ENCODE peak calls at places on chromosomes 5 and 9, in nine cellular contexts. One of them, this sample, is unnamed.

GRCh38 chr5:25107878-25108277 is 463.1 kb upstream of the CDH10 start:
- DNase-seq in AG04450: no peak
- DNase-seq in coronary artery: no peak
- DNase-seq in AG10803: no peak
- DNase-seq in IMR-90: no peak
- DNase-seq in heart left ventricle: no peak
- DNase-seq in WTC11: no peak
- DNase-seq in GM13977: no peak
- DNase-seq in stomach: no peak
- DNase-seq in this sample: peak

GRCh38 chr5:180647465-180647864 is 1.9 kb downstream of the FLT4 start:
- DNase-seq in AG04450: no peak
- DNase-seq in coronary artery: no peak
- DNase-seq in AG10803: no peak
- DNase-seq in IMR-90: no peak
- DNase-seq in heart left ventricle: peak
- DNase-seq in WTC11: no peak
- DNase-seq in GM13977: peak
- DNase-seq in stomach: no peak
- DNase-seq in this sample: no peak

GRCh38 chr5:118506453-118506852 is 481.9 kb downstream of the DTWD2 start:
- DNase-seq in AG04450: no peak
- DNase-seq in coronary artery: no peak
- DNase-seq in AG10803: no peak
- DNase-seq in IMR-90: no peak
- DNase-seq in heart left ventricle: no peak
- DNase-seq in WTC11: no peak
- DNase-seq in GM13977: no peak
- DNase-seq in stomach: no peak
- DNase-seq in this sample: no peak

GRCh38 chr9:38388283-38389223 is 3.9 kb upstream of the ALDH1B1 start:
- DNase-seq in AG04450: no peak
- DNase-seq in coronary artery: no peak
- DNase-seq in AG10803: peak
- DNase-seq in IMR-90: peak
- DNase-seq in heart left ventricle: no peak
- DNase-seq in WTC11: no peak
- DNase-seq in GM13977: no peak
- DNase-seq in stomach: no peak
- DNase-seq in this sample: no peak

GRCh38 chr5:120605325-120606079 is 141.4 kb downstream of the PRR16 start:
- DNase-seq in AG04450: no peak
- DNase-seq in coronary artery: no peak
- DNase-seq in AG10803: peak
- DNase-seq in IMR-90: no peak
- DNase-seq in heart left ventricle: no peak
- DNase-seq in WTC11: no peak
- DNase-seq in GM13977: no peak
- DNase-seq in stomach: no peak
- DNase-seq in this sample: no peak

GRCh38 chr9:95788486-95789110 is 86.9 kb upstream of the ERCC6L2 start:
- DNase-seq in AG04450: no peak
- DNase-seq in coronary artery: no peak
- DNase-seq in AG10803: no peak
- DNase-seq in IMR-90: no peak
- DNase-seq in heart left ventricle: no peak
- DNase-seq in WTC11: no peak
- DNase-seq in GM13977: no peak
- DNase-seq in stomach: no peak
- DNase-seq in this sample: no peak

GRCh38 chr9:38137342-38137741 is 68.3 kb upstream of the SHB start:
- DNase-seq in AG04450: no peak
- DNase-seq in coronary artery: no peak
- DNase-seq in AG10803: no peak
- DNase-seq in IMR-90: no peak
- DNase-seq in heart left ventricle: no peak
- DNase-seq in WTC11: no peak
- DNase-seq in GM13977: no peak
- DNase-seq in stomach: no peak
- DNase-seq in this sample: no peak

GRCh38 chr9:86868611-86869010 is 78.7 kb downstream of the GAS1 start:
- DNase-seq in AG04450: no peak
- DNase-seq in coronary artery: no peak
- DNase-seq in AG10803: peak
- DNase-seq in IMR-90: no peak
- DNase-seq in heart left ventricle: no peak
- DNase-seq in WTC11: no peak
- DNase-seq in GM13977: no peak
- DNase-seq in stomach: no peak
- DNase-seq in this sample: no peak

GRCh38 chr5:132387649-132388117 is 18.2 kb downstream of the SLC22A5 start:
- DNase-seq in AG04450: peak
- DNase-seq in coronary artery: peak
- DNase-seq in AG10803: peak
- DNase-seq in IMR-90: peak
- DNase-seq in heart left ventricle: no peak
- DNase-seq in WTC11: no peak
- DNase-seq in GM13977: no peak
- DNase-seq in stomach: peak
- DNase-seq in this sample: peak

GRCh38 chr9:10613413-10613812 is 611 bp upstream of the PTPRD start:
- DNase-seq in AG04450: no peak
- DNase-seq in coronary artery: no peak
- DNase-seq in AG10803: no peak
- DNase-seq in IMR-90: no peak
- DNase-seq in heart left ventricle: no peak
- DNase-seq in WTC11: no peak
- DNase-seq in GM13977: no peak
- DNase-seq in stomach: no peak
- DNase-seq in this sample: no peak

GRCh38 chr9:10614201-10614870 is 1.5 kb upstream of the PTPRD start:
- DNase-seq in AG04450: no peak
- DNase-seq in coronary artery: no peak
- DNase-seq in AG10803: no peak
- DNase-seq in IMR-90: no peak
- DNase-seq in heart left ventricle: no peak
- DNase-seq in WTC11: no peak
- DNase-seq in GM13977: no peak
- DNase-seq in stomach: no peak
- DNase-seq in this sample: no peak

GRCh38 chr9:10612649-10613398 is at the start of gene PTPRD:
- DNase-seq in AG04450: no peak
- DNase-seq in coronary artery: no peak
- DNase-seq in AG10803: peak
- DNase-seq in IMR-90: peak
- DNase-seq in heart left ventricle: peak
- DNase-seq in WTC11: peak
- DNase-seq in GM13977: peak
- DNase-seq in stomach: peak
- DNase-seq in this sample: peak
- TF ChIP-seq CTCF in AG04450: no peak
- TF ChIP-seq CTCF in coronary artery: no peak
- TF ChIP-seq CTCF in AG10803: no peak
- TF ChIP-seq CTCF in IMR-90: no peak
- TF ChIP-seq CTCF in heart left ventricle: no peak
- TF ChIP-seq CTCF in WTC11: no peak
- TF ChIP-seq CTCF in GM13977: peak
- TF ChIP-seq CTCF in stomach: no peak
- TF ChIP-seq CTCF in this sample: peak

DNA sequence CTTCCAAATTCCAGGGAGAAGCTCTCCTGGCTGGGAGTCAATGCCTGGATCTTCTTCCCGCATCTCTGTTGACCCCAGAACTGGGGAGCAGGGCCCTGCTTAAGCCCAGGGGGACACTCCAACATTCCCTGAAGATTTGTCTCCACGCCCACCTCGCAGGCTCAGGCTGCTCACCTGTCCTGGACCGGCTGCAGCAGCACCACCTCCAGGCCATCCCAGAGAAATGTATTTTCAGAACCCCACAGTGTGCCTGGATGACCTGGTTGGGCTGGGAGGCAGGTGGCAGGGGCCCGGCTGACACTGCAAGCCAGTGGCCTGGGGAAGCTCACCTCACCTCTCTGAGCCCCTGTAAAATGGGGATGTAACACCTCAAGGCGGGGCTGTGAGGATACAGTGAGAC is 27.1 kb upstream of the ZBTB43 start:
- DNase-seq in AG04450: no peak
- DNase-seq in coronary artery: no peak
- DNase-seq in AG10803: no peak
- DNase-seq in IMR-90: no peak
- DNase-seq in heart left ventricle: no peak
- DNase-seq in WTC11: peak
- DNase-seq in GM13977: no peak
- DNase-seq in stomach: no peak
- DNase-seq in this sample: no peak
- TF ChIP-seq CTCF in AG04450: no peak
- TF ChIP-seq CTCF in coronary artery: no peak
- TF ChIP-seq CTCF in AG10803: no peak
- TF ChIP-seq CTCF in IMR-90: no peak
- TF ChIP-seq CTCF in heart left ventricle: no peak
- TF ChIP-seq CTCF in WTC11: no peak
- TF ChIP-seq CTCF in GM13977: peak
- TF ChIP-seq CTCF in stomach: no peak
- TF ChIP-seq CTCF in this sample: peak

GRCh38 chr5:147450596-147450995 is 59.3 kb downstream of the DPYSL3 start:
- DNase-seq in AG04450: no peak
- DNase-seq in coronary artery: no peak
- DNase-seq in AG10803: no peak
- DNase-seq in IMR-90: no peak
- DNase-seq in heart left ventricle: no peak
- DNase-seq in WTC11: no peak
- DNase-seq in GM13977: no peak
- DNase-seq in stomach: no peak
- DNase-seq in this sample: no peak
- TF ChIP-seq CTCF in AG04450: no peak
- TF ChIP-seq CTCF in coronary artery: no peak
- TF ChIP-seq CTCF in AG10803: peak
- TF ChIP-seq CTCF in IMR-90: no peak
- TF ChIP-seq CTCF in heart left ventricle: no peak
- TF ChIP-seq CTCF in WTC11: no peak
- TF ChIP-seq CTCF in GM13977: no peak
- TF ChIP-seq CTCF in stomach: no peak
- TF ChIP-seq CTCF in this sample: no peak

GRCh38 chr5:136064510-136064909 is 35.7 kb downstream of the TGFBI start:
- DNase-seq in AG04450: no peak
- DNase-seq in coronary artery: peak
- DNase-seq in AG10803: no peak
- DNase-seq in IMR-90: no peak
- DNase-seq in heart left ventricle: no peak
- DNase-seq in WTC11: no peak
- DNase-seq in GM13977: no peak
- DNase-seq in stomach: no peak
- DNase-seq in this sample: no peak
- TF ChIP-seq CTCF in AG04450: peak
- TF ChIP-seq CTCF in coronary artery: no peak
- TF ChIP-seq CTCF in AG10803: peak
- TF ChIP-seq CTCF in IMR-90: peak
- TF ChIP-seq CTCF in heart left ventricle: peak
- TF ChIP-seq CTCF in WTC11: no peak
- TF ChIP-seq CTCF in GM13977: no peak
- TF ChIP-seq CTCF in stomach: no peak
- TF ChIP-seq CTCF in this sample: no peak